ENCODE peak calls at places on chromosomes 6 and 20, in seven cellular contexts. One of them, this sample, is unnamed. For H3K36me3, the result is how much of the 10 kb centered on the place peaks cover.

GRCh38 chr20:6636209-6637159 is 131.0 kb upstream of the BMP2 start:
- DNase-seq in IMR-90: peak
- DNase-seq in ovary: no peak
- DNase-seq in mesendoderm: peak
- DNase-seq in ascending aorta: peak
- DNase-seq in neuronal stem cell: peak
- DNase-seq in CD4-positive, CD25-positive, alpha-beta regulatory T cell: no peak
- DNase-seq in this sample: no peak

GRCh38 chr6:123089223-123089622 is 93.2 kb downstream of the CLVS2 start:
- DNase-seq in ovary: no peak
- DNase-seq in mesendoderm: no peak
- DNase-seq in CD4-positive, CD25-positive, alpha-beta regulatory T cell: no peak
- DNase-seq in ascending aorta: no peak
- DNase-seq in IMR-90: no peak
- DNase-seq in neuronal stem cell: no peak
- DNase-seq in this sample: no peak

GRCh38 chr6:24489881-24490280 is 503 bp upstream of the GPLD1 start:
- DNase-seq in CD4-positive, CD25-positive, alpha-beta regulatory T cell: no peak
- DNase-seq in ovary: no peak
- DNase-seq in mesendoderm: no peak
- DNase-seq in neuronal stem cell: no peak
- DNase-seq in ascending aorta: no peak
- DNase-seq in IMR-90: peak
- DNase-seq in this sample: no peak

GRCh38 chr20:50592282-50593004 is 82.3 kb downstream of the PTPN1 start:
- DNase-seq in ovary: peak
- DNase-seq in neuronal stem cell: no peak
- DNase-seq in ascending aorta: peak
- DNase-seq in IMR-90: no peak
- DNase-seq in mesendoderm: no peak
- DNase-seq in CD4-positive, CD25-positive, alpha-beta regulatory T cell: no peak
- DNase-seq in this sample: no peak

GRCh38 chr20:38196592-38196991 is 31.5 kb upstream of the TGM2 start:
- DNase-seq in mesendoderm: no peak
- DNase-seq in ovary: peak
- DNase-seq in neuronal stem cell: no peak
- DNase-seq in CD4-positive, CD25-positive, alpha-beta regulatory T cell: no peak
- DNase-seq in IMR-90: peak
- DNase-seq in ascending aorta: peak
- DNase-seq in this sample: no peak

GRCh38 chr6:4677751-4678065 is 98.5 kb upstream of the CDYL start:
- DNase-seq in IMR-90: no peak
- DNase-seq in mesendoderm: no peak
- DNase-seq in neuronal stem cell: no peak
- DNase-seq in CD4-positive, CD25-positive, alpha-beta regulatory T cell: no peak
- DNase-seq in ovary: no peak
- DNase-seq in ascending aorta: no peak
- DNase-seq in this sample: no peak

GRCh38 chr6:104606361-104606760 is 253.4 kb downstream of the HACE1 start:
- DNase-seq in ovary: no peak
- DNase-seq in CD4-positive, CD25-positive, alpha-beta regulatory T cell: no peak
- DNase-seq in mesendoderm: peak
- DNase-seq in IMR-90: no peak
- DNase-seq in ascending aorta: no peak
- DNase-seq in neuronal stem cell: peak
- DNase-seq in this sample: no peak

GRCh38 chr6:162099685-162100084 is 627.9 kb downstream of the PRKN start:
- DNase-seq in IMR-90: peak
- DNase-seq in mesendoderm: no peak
- DNase-seq in CD4-positive, CD25-positive, alpha-beta regulatory T cell: no peak
- DNase-seq in ovary: no peak
- DNase-seq in neuronal stem cell: no peak
- DNase-seq in ascending aorta: no peak
- DNase-seq in this sample: no peak

GRCh38 chr6:169070506-169071176 is 183.0 kb downstream of the THBS2 start:
- DNase-seq in mesendoderm: peak
- DNase-seq in neuronal stem cell: no peak
- DNase-seq in ascending aorta: peak
- DNase-seq in IMR-90: peak
- DNase-seq in CD4-positive, CD25-positive, alpha-beta regulatory T cell: no peak
- DNase-seq in ovary: peak
- DNase-seq in this sample: peak

GRCh38 chr20:4086771-4087677 is 71.7 kb upstream of the RNF24 start:
- DNase-seq in CD4-positive, CD25-positive, alpha-beta regulatory T cell: no peak
- DNase-seq in neuronal stem cell: no peak
- DNase-seq in ovary: no peak
- DNase-seq in IMR-90: no peak
- DNase-seq in mesendoderm: peak
- DNase-seq in ascending aorta: peak
- DNase-seq in this sample: peak

GRCh38 chr6:118912646-118913045 is 18.7 kb downstream of the ASF1A start:
- DNase-seq in mesendoderm: no peak
- DNase-seq in ascending aorta: no peak
- DNase-seq in IMR-90: no peak
- DNase-seq in CD4-positive, CD25-positive, alpha-beta regulatory T cell: no peak
- DNase-seq in ovary: no peak
- DNase-seq in neuronal stem cell: no peak
- DNase-seq in this sample: no peak

GRCh38 chr20:53757472-53757913 is 163.9 kb upstream of the ZNF217 start:
- DNase-seq in CD4-positive, CD25-positive, alpha-beta regulatory T cell: no peak
- DNase-seq in IMR-90: no peak
- DNase-seq in mesendoderm: no peak
- DNase-seq in ovary: no peak
- DNase-seq in ascending aorta: no peak
- DNase-seq in neuronal stem cell: no peak
- DNase-seq in this sample: no peak

GRCh38 chr6:157603971-157604370 is 219.1 kb upstream of the SNX9 start:
- DNase-seq in CD4-positive, CD25-positive, alpha-beta regulatory T cell: no peak
- DNase-seq in mesendoderm: no peak
- DNase-seq in neuronal stem cell: no peak
- DNase-seq in ascending aorta: peak
- DNase-seq in IMR-90: no peak
- DNase-seq in ovary: no peak
- DNase-seq in this sample: no peak

GRCh38 chr6:3290501-3291211 is 31.9 kb downstream of the PSMG4 start:
- DNase-seq in neuronal stem cell: no peak
- DNase-seq in mesendoderm: no peak
- DNase-seq in ovary: peak
- DNase-seq in IMR-90: no peak
- DNase-seq in CD4-positive, CD25-positive, alpha-beta regulatory T cell: no peak
- DNase-seq in ascending aorta: no peak
- DNase-seq in this sample: no peak

GRCh38 chr6:33313105-33313708 is 671 bp downstream of the TAPBP start:
- DNase-seq in CD4-positive, CD25-positive, alpha-beta regulatory T cell: peak
- DNase-seq in ascending aorta: peak
- DNase-seq in ovary: peak
- DNase-seq in mesendoderm: peak
- DNase-seq in neuronal stem cell: no peak
- DNase-seq in IMR-90: peak
- DNase-seq in this sample: peak

GRCh38 chr20:18739785-18740184 is 73.8 kb upstream of the SCP2D1 start:
- DNase-seq in ascending aorta: no peak
- DNase-seq in mesendoderm: peak
- DNase-seq in neuronal stem cell: peak
- DNase-seq in IMR-90: peak
- DNase-seq in CD4-positive, CD25-positive, alpha-beta regulatory T cell: no peak
- DNase-seq in ovary: peak
- DNase-seq in this sample: no peak

GRCh38 chr6:100886078-100886477 is 4.9 kb upstream of the ASCC3 start:
- DNase-seq in ovary: no peak
- DNase-seq in neuronal stem cell: no peak
- DNase-seq in ascending aorta: no peak
- DNase-seq in CD4-positive, CD25-positive, alpha-beta regulatory T cell: no peak
- DNase-seq in mesendoderm: peak
- DNase-seq in IMR-90: peak
- DNase-seq in this sample: no peak

GRCh38 chr6:9766240-9766915 is 648.5 kb downstream of the TFAP2A start:
- DNase-seq in mesendoderm: peak
- DNase-seq in neuronal stem cell: no peak
- DNase-seq in ovary: no peak
- DNase-seq in ascending aorta: no peak
- DNase-seq in CD4-positive, CD25-positive, alpha-beta regulatory T cell: no peak
- DNase-seq in IMR-90: peak
- DNase-seq in this sample: no peak

GRCh38 chr6:152233547-152234320 is 403.4 kb downstream of the SYNE1 start:
- DNase-seq in CD4-positive, CD25-positive, alpha-beta regulatory T cell: peak
- DNase-seq in neuronal stem cell: no peak
- DNase-seq in ascending aorta: no peak
- DNase-seq in mesendoderm: no peak
- DNase-seq in ovary: no peak
- DNase-seq in IMR-90: no peak
- DNase-seq in this sample: no peak

GRCh38 chr6:28462401-28462800 is 19.1 kb upstream of the ZSCAN23 start:
- DNase-seq in ovary: no peak
- DNase-seq in ascending aorta: no peak
- DNase-seq in neuronal stem cell: no peak
- DNase-seq in IMR-90: no peak
- DNase-seq in CD4-positive, CD25-positive, alpha-beta regulatory T cell: peak
- DNase-seq in mesendoderm: no peak
- DNase-seq in this sample: no peak

GRCh38 chr20:7090001-7090400 is 322.5 kb downstream of the BMP2 start:
- DNase-seq in neuronal stem cell: no peak
- DNase-seq in CD4-positive, CD25-positive, alpha-beta regulatory T cell: no peak
- DNase-seq in ovary: no peak
- DNase-seq in ascending aorta: no peak
- DNase-seq in mesendoderm: no peak
- DNase-seq in IMR-90: no peak
- DNase-seq in this sample: no peak

GRCh38 chr20:7841291-7841966 is 98.8 kb downstream of the HAO1 start:
- DNase-seq in mesendoderm: no peak
- DNase-seq in IMR-90: peak
- DNase-seq in neuronal stem cell: no peak
- DNase-seq in ascending aorta: no peak
- DNase-seq in ovary: no peak
- DNase-seq in CD4-positive, CD25-positive, alpha-beta regulatory T cell: no peak
- DNase-seq in this sample: no peak

DNA sequence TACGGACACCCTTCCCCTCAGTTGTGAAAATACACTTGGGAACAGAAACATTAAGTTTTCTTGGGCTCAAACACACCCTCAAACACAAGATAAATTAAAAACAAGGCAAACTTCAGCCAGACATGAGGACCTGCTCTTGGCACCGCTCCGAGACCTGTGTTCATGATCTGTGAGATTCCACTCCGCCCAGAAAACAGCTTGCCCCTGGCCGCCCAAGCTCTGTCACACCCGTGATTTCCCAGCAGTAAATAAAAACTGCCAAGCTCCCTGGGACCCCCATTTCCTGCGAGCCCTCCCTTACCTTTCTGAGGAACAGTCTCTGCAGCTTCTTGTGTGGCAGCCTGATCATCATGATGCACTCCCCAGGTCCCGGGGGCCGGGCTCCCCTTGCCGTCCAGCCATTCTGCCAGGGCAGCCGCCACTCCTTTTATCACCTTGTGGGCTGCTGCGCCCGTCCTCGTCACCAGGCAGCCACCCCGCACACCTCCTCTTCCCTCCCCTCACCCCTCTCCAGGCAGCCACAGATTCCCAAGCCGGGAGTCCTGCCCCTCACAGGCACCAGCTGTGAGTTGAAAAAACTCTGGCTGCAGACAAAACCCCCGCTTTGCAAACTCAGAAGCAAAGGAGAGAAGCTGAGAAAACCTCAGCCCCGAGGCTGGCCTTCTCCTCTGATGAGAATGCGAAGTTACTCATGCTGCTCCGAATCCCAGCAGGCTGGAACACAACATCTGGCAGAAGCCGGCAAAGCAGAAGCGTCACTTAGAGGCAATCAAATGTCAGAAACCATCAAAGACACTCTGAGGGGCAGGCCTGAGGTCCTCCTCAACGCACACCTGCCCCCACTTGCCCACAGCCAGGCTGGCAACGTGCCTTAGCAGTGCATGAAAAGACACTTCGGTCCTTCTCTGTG is 130.4 kb upstream of the RPS6KA2 start:
- DNase-seq in ovary: peak
- DNase-seq in CD4-positive, CD25-positive, alpha-beta regulatory T cell: no peak
- DNase-seq in mesendoderm: peak
- DNase-seq in IMR-90: peak
- DNase-seq in ascending aorta: no peak
- DNase-seq in neuronal stem cell: no peak
- DNase-seq in this sample: no peak
- H3K4me3 ChIP-seq in ovary: no peak
- H3K4me3 ChIP-seq in CD4-positive, CD25-positive, alpha-beta regulatory T cell: no peak
- H3K4me3 ChIP-seq in mesendoderm: no peak
- H3K4me3 ChIP-seq in IMR-90: peak
- H3K4me3 ChIP-seq in ascending aorta: no peak
- H3K4me3 ChIP-seq in neuronal stem cell: no peak
- H3K4me3 ChIP-seq in this sample: peak

GRCh38 chr20:32098786-32099185 is 10.7 kb upstream of the TM9SF4 start:
- DNase-seq in ascending aorta: peak
- DNase-seq in mesendoderm: no peak
- DNase-seq in IMR-90: no peak
- DNase-seq in CD4-positive, CD25-positive, alpha-beta regulatory T cell: no peak
- DNase-seq in neuronal stem cell: no peak
- DNase-seq in ovary: no peak
- DNase-seq in this sample: no peak
- H3K36me3 ChIP-seq in ascending aorta: under half
- H3K36me3 ChIP-seq in mesendoderm: under half
- H3K36me3 ChIP-seq in IMR-90: under half
- H3K36me3 ChIP-seq in CD4-positive, CD25-positive, alpha-beta regulatory T cell: under half
- H3K36me3 ChIP-seq in neuronal stem cell: under half
- H3K36me3 ChIP-seq in ovary: under half
- H3K36me3 ChIP-seq in this sample: under half

DNA sequence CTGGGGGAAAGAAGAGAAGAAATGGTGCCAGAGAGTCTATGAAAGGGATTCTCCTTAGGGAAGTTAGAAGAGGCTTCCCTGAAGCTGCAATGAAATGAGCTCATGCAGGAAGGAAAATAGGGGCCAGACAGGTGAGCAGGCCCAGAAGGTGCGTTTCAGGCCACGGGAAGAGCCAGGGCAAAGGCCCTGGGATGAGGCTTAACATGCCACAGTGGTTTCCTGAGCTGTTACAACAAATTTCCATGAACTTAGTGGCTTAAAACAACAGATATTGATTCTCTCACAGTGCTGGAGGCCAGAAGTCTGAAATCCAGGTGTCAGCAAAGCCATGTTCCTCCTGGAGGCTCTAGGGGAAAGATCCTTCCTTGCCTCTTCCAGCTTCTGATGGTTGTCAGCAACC is 167.9 kb downstream of the TFAP2C start:
- DNase-seq in IMR-90: no peak
- DNase-seq in ascending aorta: no peak
- DNase-seq in ovary: no peak
- DNase-seq in neuronal stem cell: no peak
- DNase-seq in mesendoderm: no peak
- DNase-seq in CD4-positive, CD25-positive, alpha-beta regulatory T cell: no peak
- DNase-seq in this sample: no peak
- H3K4me3 ChIP-seq in IMR-90: no peak
- H3K4me3 ChIP-seq in ascending aorta: no peak
- H3K4me3 ChIP-seq in ovary: no peak
- H3K4me3 ChIP-seq in neuronal stem cell: no peak
- H3K4me3 ChIP-seq in mesendoderm: no peak
- H3K4me3 ChIP-seq in CD4-positive, CD25-positive, alpha-beta regulatory T cell: no peak
- H3K4me3 ChIP-seq in this sample: no peak

DNA sequence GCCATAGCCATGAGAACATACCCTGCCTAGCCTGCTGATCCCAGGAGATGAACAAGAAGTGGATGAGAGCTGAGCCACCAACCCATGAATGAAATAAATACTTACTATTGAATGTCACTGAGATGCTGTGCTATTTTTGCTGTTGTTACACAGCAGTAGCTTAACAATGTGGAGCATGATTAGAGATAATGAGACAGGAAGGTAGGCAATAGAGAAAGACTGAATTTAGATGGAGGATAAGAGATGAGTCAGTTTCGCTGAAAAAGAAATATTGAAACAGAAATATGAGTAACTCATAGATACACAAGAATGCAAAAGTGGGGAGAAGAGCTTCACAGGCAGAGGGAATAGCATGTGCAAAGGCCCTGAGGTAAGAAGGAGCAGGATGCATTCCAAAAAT is 94.9 kb upstream of the TOP1 start:
- DNase-seq in neuronal stem cell: no peak
- DNase-seq in mesendoderm: no peak
- DNase-seq in IMR-90: no peak
- DNase-seq in CD4-positive, CD25-positive, alpha-beta regulatory T cell: no peak
- DNase-seq in ovary: no peak
- DNase-seq in ascending aorta: no peak
- DNase-seq in this sample: no peak
- H3K36me3 ChIP-seq in neuronal stem cell: under half
- H3K36me3 ChIP-seq in mesendoderm: under half
- H3K36me3 ChIP-seq in IMR-90: under half
- H3K36me3 ChIP-seq in CD4-positive, CD25-positive, alpha-beta regulatory T cell: under half
- H3K36me3 ChIP-seq in ovary: under half
- H3K36me3 ChIP-seq in ascending aorta: under half
- H3K36me3 ChIP-seq in this sample: under half